ENCODE peak calls at places on chromosomes 13 and 19, in six cellular contexts. One of them, this sample, is unnamed.

GRCh38 chr19:47158879-47159509 is 28.4 kb downstream of the SAE1 start:
- DNase-seq in AG04450: no peak
- DNase-seq in ascending aorta: no peak
- DNase-seq in fibroblast of villous mesenchyme: peak; percentile 34
- DNase-seq in uterus: no peak
- DNase-seq in GM23338: no peak
- DNase-seq in this sample: peak; percentile 36

GRCh38 chr13:26698392-26699196 is 62.0 kb downstream of the GPR12 start:
- DNase-seq in ascending aorta: peak; percentile 90
- DNase-seq in fibroblast of villous mesenchyme: peak; percentile 85
- DNase-seq in AG04450: peak; percentile 73
- DNase-seq in uterus: peak; percentile 81
- DNase-seq in GM23338: peak; percentile 86
- DNase-seq in this sample: peak; percentile 90

GRCh38 chr13:35978607-35979316 is 152.4 kb downstream of the DCLK1 start:
- DNase-seq in ascending aorta: no peak
- DNase-seq in AG04450: no peak
- DNase-seq in GM23338: peak; percentile 80
- DNase-seq in uterus: peak; percentile 60
- DNase-seq in fibroblast of villous mesenchyme: peak; percentile 73
- DNase-seq in this sample: peak; percentile 89

GRCh38 chr19:38061294-38061693 is 154.3 kb downstream of the SIPA1L3 start:
- DNase-seq in ascending aorta: no peak
- DNase-seq in uterus: no peak
- DNase-seq in fibroblast of villous mesenchyme: peak; percentile 87
- DNase-seq in AG04450: peak; percentile 68
- DNase-seq in GM23338: no peak
- DNase-seq in this sample: peak; percentile 78

GRCh38 chr13:53408847-53409568 is 380.4 kb downstream of the OLFM4 start:
- DNase-seq in ascending aorta: no peak
- DNase-seq in GM23338: no peak
- DNase-seq in AG04450: no peak
- DNase-seq in uterus: no peak
- DNase-seq in fibroblast of villous mesenchyme: no peak
- DNase-seq in this sample: no peak

GRCh38 chr13:45299194-45299593 is 41.8 kb downstream of the TPT1 start:
- DNase-seq in uterus: no peak
- DNase-seq in AG04450: no peak
- DNase-seq in ascending aorta: peak; percentile 52
- DNase-seq in fibroblast of villous mesenchyme: no peak
- DNase-seq in GM23338: no peak
- DNase-seq in this sample: peak; percentile 66

GRCh38 chr19:11924886-11925583 is at the start of gene ZNF700:
- DNase-seq in ascending aorta: peak; percentile 97
- DNase-seq in fibroblast of villous mesenchyme: peak; percentile 90
- DNase-seq in AG04450: peak; percentile 69
- DNase-seq in GM23338: peak; percentile 99
- DNase-seq in uterus: peak; percentile 96
- DNase-seq in this sample: peak; percentile 88

GRCh38 chr19:47511681-47512080 is 3.2 kb downstream of the NAPA start:
- DNase-seq in GM23338: no peak
- DNase-seq in ascending aorta: no peak
- DNase-seq in uterus: peak; percentile 81
- DNase-seq in AG04450: peak; percentile 21
- DNase-seq in fibroblast of villous mesenchyme: peak; percentile 68
- DNase-seq in this sample: peak; percentile 56

GRCh38 chr19:35882074-35882832 is 13.9 kb downstream of the APLP1 start:
- DNase-seq in GM23338: peak; percentile 68
- DNase-seq in uterus: peak; percentile 60
- DNase-seq in AG04450: peak; percentile 61
- DNase-seq in ascending aorta: no peak
- DNase-seq in fibroblast of villous mesenchyme: peak; percentile 84
- DNase-seq in this sample: peak; percentile 86

GRCh38 chr13:50800091-50800739 is 43.3 kb downstream of the DLEU7 start:
- DNase-seq in ascending aorta: no peak
- DNase-seq in fibroblast of villous mesenchyme: no peak
- DNase-seq in AG04450: no peak
- DNase-seq in GM23338: no peak
- DNase-seq in uterus: no peak
- DNase-seq in this sample: no peak

GRCh38 chr13:42396901-42397670 is 125.1 kb downstream of the AKAP11 start:
- DNase-seq in ascending aorta: no peak
- DNase-seq in AG04450: no peak
- DNase-seq in fibroblast of villous mesenchyme: no peak
- DNase-seq in GM23338: no peak
- DNase-seq in uterus: no peak
- DNase-seq in this sample: no peak

GRCh38 chr19:518292-519231 is 11.3 kb downstream of the TPGS1 start:
- DNase-seq in uterus: peak; percentile 56
- DNase-seq in ascending aorta: no peak
- DNase-seq in GM23338: peak; percentile 87
- DNase-seq in AG04450: no peak
- DNase-seq in fibroblast of villous mesenchyme: peak; percentile 95
- DNase-seq in this sample: peak; percentile 74

GRCh38 chr13:55602784-55603183 is 1537.9 kb upstream of the PRR20A start:
- DNase-seq in AG04450: no peak
- DNase-seq in uterus: no peak
- DNase-seq in ascending aorta: no peak
- DNase-seq in GM23338: no peak
- DNase-seq in fibroblast of villous mesenchyme: no peak
- DNase-seq in this sample: no peak

GRCh38 chr13:23391752-23392151 is 41.8 kb downstream of the SACS start:
- DNase-seq in uterus: no peak
- DNase-seq in fibroblast of villous mesenchyme: no peak
- DNase-seq in ascending aorta: no peak
- DNase-seq in AG04450: no peak
- DNase-seq in GM23338: no peak
- DNase-seq in this sample: no peak

GRCh38 chr13:20492641-20493040 is 33.0 kb downstream of the CRYL1 start:
- DNase-seq in fibroblast of villous mesenchyme: peak; percentile 30
- DNase-seq in GM23338: peak; percentile 62
- DNase-seq in uterus: no peak
- DNase-seq in ascending aorta: no peak
- DNase-seq in AG04450: no peak
- DNase-seq in this sample: peak; percentile 58
- TF ChIP-seq CTCF in fibroblast of villous mesenchyme: peak; percentile 63
- TF ChIP-seq CTCF in GM23338: peak; percentile 70
- TF ChIP-seq CTCF in uterus: no peak
- TF ChIP-seq CTCF in ascending aorta: peak; percentile 5
- TF ChIP-seq CTCF in AG04450: no peak
- TF ChIP-seq CTCF in this sample: peak; percentile 67

GRCh38 chr19:48630289-48631036 is 6.7 kb downstream of the DBP start:
- DNase-seq in uterus: peak; percentile 74
- DNase-seq in AG04450: no peak
- DNase-seq in ascending aorta: peak; percentile 86
- DNase-seq in GM23338: peak; percentile 88
- DNase-seq in fibroblast of villous mesenchyme: peak; percentile 75
- DNase-seq in this sample: peak; percentile 80
- H3K4me3 ChIP-seq in uterus: no peak overlapping the region
- H3K4me3 ChIP-seq in AG04450: no peak overlapping the region
- H3K4me3 ChIP-seq in ascending aorta: peak overlapping the region; percentile 46
- H3K4me3 ChIP-seq in GM23338: peak overlapping the region; percentile 64
- H3K4me3 ChIP-seq in fibroblast of villous mesenchyme: no peak overlapping the region
- H3K4me3 ChIP-seq in this sample: peak overlapping the region; percentile 21

DNA sequence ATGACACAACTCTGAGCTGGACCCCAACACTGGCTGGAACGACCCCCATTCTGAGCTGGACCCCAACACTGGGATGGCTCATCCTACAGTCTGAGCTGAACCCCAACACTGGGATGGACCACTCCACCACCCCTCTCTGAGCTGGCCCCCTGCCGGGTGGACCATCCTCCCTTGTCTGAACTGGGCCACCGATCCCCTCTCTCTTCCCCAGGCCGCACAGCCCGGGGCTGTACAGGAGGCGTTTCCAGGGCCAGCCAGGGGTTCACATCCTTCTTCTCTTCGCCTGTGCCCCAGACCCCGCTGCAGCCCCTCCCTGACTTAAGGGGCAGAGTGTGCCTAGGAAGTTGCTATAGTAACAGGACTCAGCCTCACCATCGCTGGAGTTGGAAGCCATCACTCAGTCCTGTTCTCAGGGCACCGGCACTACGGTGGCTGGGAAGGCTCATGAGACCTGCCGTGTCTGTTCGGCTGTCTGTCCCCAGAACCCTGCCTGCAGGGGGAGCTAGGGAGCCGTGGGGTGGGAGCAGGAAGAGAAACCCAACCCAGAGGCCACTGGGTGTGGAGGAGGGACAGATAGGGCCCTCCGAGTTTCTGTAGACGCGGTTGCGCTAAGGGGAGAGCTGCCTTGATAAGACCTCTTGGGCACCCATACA is 3.7 kb downstream of the PRKACA start:
- DNase-seq in AG04450: no peak
- DNase-seq in fibroblast of villous mesenchyme: no peak
- DNase-seq in ascending aorta: no peak
- DNase-seq in uterus: no peak
- DNase-seq in GM23338: peak; percentile 57
- DNase-seq in this sample: no peak
- TF ChIP-seq CTCF in AG04450: peak; percentile 28
- TF ChIP-seq CTCF in fibroblast of villous mesenchyme: peak; percentile 19
- TF ChIP-seq CTCF in ascending aorta: no peak
- TF ChIP-seq CTCF in uterus: no peak
- TF ChIP-seq CTCF in GM23338: peak; percentile 66
- TF ChIP-seq CTCF in this sample: peak; percentile 28

DNA sequence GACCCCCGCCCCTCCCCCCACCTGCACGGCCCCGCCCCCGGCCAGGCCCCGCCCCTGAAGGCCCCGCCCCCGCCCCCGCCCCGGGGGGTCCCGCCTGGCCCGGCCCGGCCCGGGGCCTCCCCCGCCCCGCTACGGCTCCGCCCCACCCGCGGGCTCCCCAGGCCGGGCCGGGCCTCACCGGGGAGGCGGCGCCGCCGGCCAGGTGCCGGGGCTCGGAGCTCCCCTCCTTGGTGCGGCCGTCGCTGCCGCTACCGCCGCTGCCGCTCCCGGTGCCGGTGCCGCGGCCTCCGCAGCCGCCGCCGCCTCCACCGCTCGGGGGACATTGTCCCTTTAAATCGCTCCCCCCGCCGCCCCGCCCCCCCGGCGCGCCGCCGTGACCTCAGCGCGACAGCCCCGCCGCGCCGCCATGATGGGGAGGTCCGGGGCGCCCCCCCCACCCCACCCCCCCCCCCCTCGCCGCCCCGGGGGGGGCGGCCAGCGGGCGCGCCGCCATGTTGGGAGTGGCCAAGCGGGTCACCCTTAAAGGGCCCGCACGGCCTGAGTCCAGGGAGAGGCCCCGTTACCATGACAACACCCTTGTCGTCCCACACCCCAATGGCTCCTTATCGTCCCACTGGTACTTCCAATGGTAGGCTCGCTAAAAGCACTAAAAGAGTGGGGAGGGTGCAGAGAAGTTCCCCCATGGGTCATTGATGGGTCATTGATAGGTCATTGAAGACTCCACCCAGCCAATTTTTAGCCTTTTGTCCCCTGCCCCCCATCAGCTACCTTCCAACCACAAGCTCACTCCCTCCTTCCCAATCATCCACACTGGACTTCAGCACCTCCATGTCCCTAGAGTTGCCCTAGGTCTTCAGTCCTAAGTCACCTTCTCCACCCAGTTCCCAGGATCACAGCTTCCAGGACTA is at the start of gene WIZ:
- DNase-seq in ascending aorta: peak; percentile 94
- DNase-seq in AG04450: peak; percentile 3
- DNase-seq in fibroblast of villous mesenchyme: peak; percentile 77
- DNase-seq in GM23338: peak; percentile 92
- DNase-seq in uterus: peak; percentile 85
- DNase-seq in this sample: peak; percentile 68
- H3K4me3 ChIP-seq in ascending aorta: peak within 1 kb of the TSS; percentile 89
- H3K4me3 ChIP-seq in AG04450: peak within 1 kb of the TSS; percentile 72
- H3K4me3 ChIP-seq in fibroblast of villous mesenchyme: peak within 1 kb of the TSS; percentile 74
- H3K4me3 ChIP-seq in GM23338: peak within 1 kb of the TSS; percentile 84
- H3K4me3 ChIP-seq in uterus: peak within 1 kb of the TSS; percentile 57
- H3K4me3 ChIP-seq in this sample: peak within 1 kb of the TSS; percentile 68

GRCh38 chr13:114339779-114340534 is 25.7 kb downstream of the CHAMP1 start:
- DNase-seq in uterus: no peak
- DNase-seq in fibroblast of villous mesenchyme: peak; percentile 57
- DNase-seq in AG04450: no peak
- DNase-seq in ascending aorta: no peak
- DNase-seq in GM23338: peak; percentile 47
- DNase-seq in this sample: peak; percentile 54
- TF ChIP-seq CTCF in uterus: peak; percentile 61
- TF ChIP-seq CTCF in fibroblast of villous mesenchyme: peak; percentile 81
- TF ChIP-seq CTCF in AG04450: peak; percentile 80
- TF ChIP-seq CTCF in ascending aorta: peak; percentile 49
- TF ChIP-seq CTCF in GM23338: peak; percentile 70
- TF ChIP-seq CTCF in this sample: peak; percentile 74